ENCODE peak calls at places on chromosome 1, in seven cellular contexts. One of them, this sample, is unnamed.

GRCh38 chr1:1014896-1015681 is 1.8 kb downstream of the ISG15 start:
- DNase-seq in vagina: no peak
- DNase-seq in stomach: no peak
- DNase-seq in H54: no peak
- DNase-seq in heart left ventricle: peak; percentile 28
- DNase-seq in breast epithelium: no peak
- DNase-seq in right lobe of liver: no peak
- DNase-seq in this sample: no peak

GRCh38 chr1:13976485-13976884 is 276.5 kb downstream of the PRDM2 start:
- DNase-seq in breast epithelium: no peak
- DNase-seq in right lobe of liver: no peak
- DNase-seq in stomach: no peak
- DNase-seq in heart left ventricle: no peak
- DNase-seq in H54: no peak
- DNase-seq in vagina: no peak
- DNase-seq in this sample: no peak

GRCh38 chr1:236035681-236036101 is 29.2 kb downstream of the NID1 start:
- DNase-seq in right lobe of liver: no peak
- DNase-seq in vagina: no peak
- DNase-seq in stomach: no peak
- DNase-seq in H54: no peak
- DNase-seq in heart left ventricle: no peak
- DNase-seq in breast epithelium: no peak
- DNase-seq in this sample: peak; percentile 53

GRCh38 chr1:51605961-51606723 is 10.8 kb upstream of the OSBPL9 start:
- DNase-seq in breast epithelium: no peak
- DNase-seq in vagina: no peak
- DNase-seq in right lobe of liver: no peak
- DNase-seq in stomach: no peak
- DNase-seq in heart left ventricle: no peak
- DNase-seq in H54: no peak
- DNase-seq in this sample: no peak

GRCh38 chr1:42140191-42140590 is 13.0 kb upstream of the GUCA2B start:
- DNase-seq in right lobe of liver: no peak
- DNase-seq in stomach: no peak
- DNase-seq in heart left ventricle: no peak
- DNase-seq in breast epithelium: no peak
- DNase-seq in vagina: no peak
- DNase-seq in H54: no peak
- DNase-seq in this sample: no peak

GRCh38 chr1:94672934-94673333 is 131.4 kb upstream of the F3 start:
- DNase-seq in stomach: no peak
- DNase-seq in vagina: no peak
- DNase-seq in right lobe of liver: no peak
- DNase-seq in heart left ventricle: no peak
- DNase-seq in breast epithelium: no peak
- DNase-seq in H54: no peak
- DNase-seq in this sample: peak; percentile 99

GRCh38 chr1:228765543-228765942 is 30.3 kb downstream of the RHOU start:
- DNase-seq in vagina: no peak
- DNase-seq in breast epithelium: no peak
- DNase-seq in H54: no peak
- DNase-seq in heart left ventricle: no peak
- DNase-seq in right lobe of liver: no peak
- DNase-seq in stomach: peak; percentile 26
- DNase-seq in this sample: no peak

GRCh38 chr1:7589774-7590425 is 181.2 kb upstream of the VAMP3 start:
- DNase-seq in H54: no peak
- DNase-seq in breast epithelium: peak; percentile 37
- DNase-seq in vagina: no peak
- DNase-seq in right lobe of liver: peak; percentile 24
- DNase-seq in stomach: no peak
- DNase-seq in heart left ventricle: no peak
- DNase-seq in this sample: peak; percentile 11

GRCh38 chr1:73749996-73750395 is 448.0 kb downstream of the LRRIQ3 start:
- DNase-seq in H54: no peak
- DNase-seq in breast epithelium: no peak
- DNase-seq in vagina: no peak
- DNase-seq in right lobe of liver: no peak
- DNase-seq in stomach: no peak
- DNase-seq in heart left ventricle: no peak
- DNase-seq in this sample: no peak

GRCh38 chr1:15206418-15207030 is 40.5 kb upstream of the FHAD1 start:
- DNase-seq in H54: no peak
- DNase-seq in stomach: no peak
- DNase-seq in vagina: no peak
- DNase-seq in heart left ventricle: no peak
- DNase-seq in breast epithelium: peak; percentile 22
- DNase-seq in right lobe of liver: no peak
- DNase-seq in this sample: peak; percentile 58

GRCh38 chr1:164806531-164806930 is 247.5 kb downstream of the PBX1 start:
- DNase-seq in vagina: no peak
- DNase-seq in stomach: no peak
- DNase-seq in breast epithelium: no peak
- DNase-seq in heart left ventricle: no peak
- DNase-seq in right lobe of liver: no peak
- DNase-seq in H54: no peak
- DNase-seq in this sample: no peak

GRCh38 chr1:245873068-245873467 is 634.0 kb downstream of the SMYD3 start:
- DNase-seq in stomach: no peak
- DNase-seq in H54: no peak
- DNase-seq in vagina: no peak
- DNase-seq in heart left ventricle: no peak
- DNase-seq in right lobe of liver: no peak
- DNase-seq in breast epithelium: no peak
- DNase-seq in this sample: peak; percentile 68

GRCh38 chr1:5576111-5577065 is 415.8 kb downstream of the NPHP4 start:
- DNase-seq in H54: no peak
- DNase-seq in vagina: peak; percentile 49
- DNase-seq in right lobe of liver: no peak
- DNase-seq in breast epithelium: no peak
- DNase-seq in heart left ventricle: no peak
- DNase-seq in stomach: peak; percentile 14
- DNase-seq in this sample: no peak

GRCh38 chr1:154556422-154556821 is 2.0 kb downstream of the UBE2Q1 start:
- DNase-seq in H54: no peak
- DNase-seq in stomach: no peak
- DNase-seq in right lobe of liver: no peak
- DNase-seq in breast epithelium: no peak
- DNase-seq in heart left ventricle: peak; percentile 39
- DNase-seq in vagina: no peak
- DNase-seq in this sample: peak; percentile 23

GRCh38 chr1:29563571-29563970 is 327.2 kb downstream of the PTPRU start:
- DNase-seq in H54: no peak
- DNase-seq in stomach: no peak
- DNase-seq in vagina: no peak
- DNase-seq in heart left ventricle: no peak
- DNase-seq in breast epithelium: no peak
- DNase-seq in right lobe of liver: no peak
- DNase-seq in this sample: peak; percentile 61

GRCh38 chr1:159879977-159880376 is 17.5 kb upstream of the VSIG8 start:
- DNase-seq in vagina: no peak
- DNase-seq in right lobe of liver: no peak
- DNase-seq in breast epithelium: no peak
- DNase-seq in heart left ventricle: no peak
- DNase-seq in H54: peak; percentile 54
- DNase-seq in stomach: no peak
- DNase-seq in this sample: peak; percentile 87

GRCh38 chr1:209291715-209292114 is 291.8 kb upstream of the CAMK1G start:
- DNase-seq in heart left ventricle: no peak
- DNase-seq in breast epithelium: no peak
- DNase-seq in H54: no peak
- DNase-seq in stomach: no peak
- DNase-seq in right lobe of liver: no peak
- DNase-seq in vagina: no peak
- DNase-seq in this sample: no peak

GRCh38 chr1:73717971-73718370 is 480.0 kb downstream of the LRRIQ3 start:
- DNase-seq in vagina: no peak
- DNase-seq in stomach: no peak
- DNase-seq in H54: no peak
- DNase-seq in heart left ventricle: no peak
- DNase-seq in right lobe of liver: no peak
- DNase-seq in breast epithelium: no peak
- DNase-seq in this sample: no peak

GRCh38 chr1:209717818-209718217 is 13.2 kb downstream of the HSD11B1 start:
- DNase-seq in vagina: no peak
- DNase-seq in H54: no peak
- DNase-seq in stomach: no peak
- DNase-seq in breast epithelium: no peak
- DNase-seq in heart left ventricle: no peak
- DNase-seq in right lobe of liver: no peak
- DNase-seq in this sample: no peak

GRCh38 chr1:30191154-30191702 is 532.2 kb downstream of the MATN1 start:
- DNase-seq in breast epithelium: no peak
- DNase-seq in right lobe of liver: no peak
- DNase-seq in vagina: peak; percentile 91
- DNase-seq in H54: peak; percentile 56
- DNase-seq in heart left ventricle: peak; percentile 69
- DNase-seq in stomach: no peak
- DNase-seq in this sample: peak; percentile 20

GRCh38 chr1:154923695-154924094 is 12.8 kb downstream of the PMVK start:
- DNase-seq in breast epithelium: no peak
- DNase-seq in stomach: no peak
- DNase-seq in H54: no peak
- DNase-seq in vagina: no peak
- DNase-seq in right lobe of liver: no peak
- DNase-seq in heart left ventricle: no peak
- DNase-seq in this sample: no peak

GRCh38 chr1:77590653-77591052 is 91.8 kb downstream of the ZZZ3 start:
- DNase-seq in stomach: no peak
- DNase-seq in heart left ventricle: no peak
- DNase-seq in vagina: no peak
- DNase-seq in right lobe of liver: no peak
- DNase-seq in H54: no peak
- DNase-seq in breast epithelium: no peak
- DNase-seq in this sample: no peak

GRCh38 chr1:8023287-8023994 is 2.7 kb downstream of the ERRFI1 start:
- DNase-seq in H54: no peak
- DNase-seq in right lobe of liver: no peak
- DNase-seq in breast epithelium: no peak
- DNase-seq in stomach: no peak
- DNase-seq in vagina: no peak
- DNase-seq in heart left ventricle: no peak
- DNase-seq in this sample: no peak

GRCh38 chr1:66335859-66336640 is 197.9 kb upstream of the SGIP1 start:
- DNase-seq in heart left ventricle: peak; percentile 86
- DNase-seq in right lobe of liver: peak; percentile 64
- DNase-seq in vagina: no peak
- DNase-seq in breast epithelium: no peak
- DNase-seq in H54: no peak
- DNase-seq in stomach: peak; percentile 63
- DNase-seq in this sample: peak; percentile 61
- TF ChIP-seq POLR2A in heart left ventricle: peak; percentile 65
- TF ChIP-seq POLR2A in right lobe of liver: peak; percentile 53
- TF ChIP-seq POLR2A in vagina: peak; percentile 21
- TF ChIP-seq POLR2A in breast epithelium: peak; percentile 32
- TF ChIP-seq POLR2A in H54: no peak
- TF ChIP-seq POLR2A in stomach: no peak
- TF ChIP-seq POLR2A in this sample: no peak

GRCh38 chr1:156118175-156118868 is 3.8 kb downstream of the LMNA start:
- DNase-seq in stomach: peak; percentile 87
- DNase-seq in breast epithelium: peak; percentile 73
- DNase-seq in vagina: no peak
- DNase-seq in H54: no peak
- DNase-seq in right lobe of liver: peak; percentile 90
- DNase-seq in heart left ventricle: peak; percentile 82
- DNase-seq in this sample: no peak
- TF ChIP-seq POLR2A in stomach: peak; percentile 6
- TF ChIP-seq POLR2A in breast epithelium: peak; percentile 15
- TF ChIP-seq POLR2A in vagina: peak; percentile 33
- TF ChIP-seq POLR2A in H54: no peak
- TF ChIP-seq POLR2A in right lobe of liver: peak; percentile 81
- TF ChIP-seq POLR2A in heart left ventricle: peak; percentile 55
- TF ChIP-seq POLR2A in this sample: no peak

DNA sequence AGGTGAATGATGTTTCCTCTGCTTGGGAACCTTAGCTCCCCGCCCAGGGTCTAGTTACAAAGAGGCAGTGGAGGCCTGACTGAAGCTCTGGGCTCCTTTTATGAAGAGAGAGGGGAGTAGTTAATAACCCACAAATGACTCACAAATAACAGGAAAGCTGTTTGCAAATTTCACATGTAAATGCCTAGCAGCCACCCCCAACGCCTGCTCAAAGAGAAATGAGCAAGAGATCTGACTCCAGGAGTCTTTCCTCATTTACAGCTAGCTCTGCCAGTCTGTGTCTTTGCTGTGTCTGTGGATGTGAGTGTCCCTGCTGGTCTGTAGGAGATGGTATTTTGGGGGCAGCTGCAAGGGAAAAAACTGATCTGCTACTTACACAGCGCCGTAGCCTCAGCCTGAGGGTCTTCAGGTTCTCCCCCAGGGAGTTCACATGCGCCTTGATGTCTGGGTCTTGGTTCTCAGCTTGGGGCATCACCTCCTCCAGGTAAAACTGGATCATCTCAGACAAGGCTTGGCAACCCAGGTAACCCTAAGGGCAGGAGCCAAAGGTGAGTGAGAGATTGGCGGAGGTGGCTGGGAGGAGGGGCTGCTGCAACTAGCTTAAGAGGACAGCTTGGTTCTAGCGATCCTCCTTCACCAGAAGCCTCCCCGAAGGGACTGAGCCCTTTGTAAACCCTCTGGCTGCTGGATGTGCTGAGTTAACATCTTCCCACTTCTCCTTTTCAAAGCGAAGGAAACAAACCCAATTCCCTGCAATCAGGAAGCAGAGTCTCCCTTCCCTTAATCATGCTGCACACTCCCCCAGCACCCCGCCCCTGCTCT is at the start of gene IL19:
- DNase-seq in stomach: no peak
- DNase-seq in H54: no peak
- DNase-seq in vagina: no peak
- DNase-seq in breast epithelium: no peak
- DNase-seq in heart left ventricle: peak; percentile 36
- DNase-seq in right lobe of liver: no peak
- DNase-seq in this sample: peak; percentile 34
- TF ChIP-seq POLR2A in stomach: no peak
- TF ChIP-seq POLR2A in H54: no peak
- TF ChIP-seq POLR2A in vagina: no peak
- TF ChIP-seq POLR2A in breast epithelium: no peak
- TF ChIP-seq POLR2A in heart left ventricle: no peak
- TF ChIP-seq POLR2A in right lobe of liver: peak; percentile 13
- TF ChIP-seq POLR2A in this sample: no peak

GRCh38 chr1:44777969-44778635 is 2.8 kb downstream of the RPS8 start:
- DNase-seq in vagina: no peak
- DNase-seq in right lobe of liver: no peak
- DNase-seq in H54: no peak
- DNase-seq in stomach: no peak
- DNase-seq in breast epithelium: no peak
- DNase-seq in heart left ventricle: no peak
- DNase-seq in this sample: no peak

GRCh38 chr1:44777547-44777946 is 2.2 kb downstream of the RPS8 start:
- DNase-seq in heart left ventricle: no peak
- DNase-seq in right lobe of liver: no peak
- DNase-seq in breast epithelium: no peak
- DNase-seq in H54: no peak
- DNase-seq in stomach: no peak
- DNase-seq in vagina: no peak
- DNase-seq in this sample: no peak

GRCh38 chr1:44778705-44779576 is 3.6 kb downstream of the RPS8 start:
- DNase-seq in vagina: no peak
- DNase-seq in heart left ventricle: no peak
- DNase-seq in breast epithelium: no peak
- DNase-seq in H54: no peak
- DNase-seq in stomach: no peak
- DNase-seq in right lobe of liver: no peak
- DNase-seq in this sample: no peak

GRCh38 chr1:44783697-44784093 is 4.3 kb downstream of the BEST4 start:
- DNase-seq in right lobe of liver: no peak
- DNase-seq in stomach: peak; percentile 71
- DNase-seq in breast epithelium: no peak
- DNase-seq in heart left ventricle: no peak
- DNase-seq in H54: no peak
- DNase-seq in vagina: no peak
- DNase-seq in this sample: no peak

GRCh38 chr1:44780583-44781121 is 5.3 kb downstream of the RPS8 start:
- DNase-seq in stomach: no peak
- DNase-seq in heart left ventricle: peak; percentile 15
- DNase-seq in breast epithelium: no peak
- DNase-seq in vagina: no peak
- DNase-seq in H54: no peak
- DNase-seq in right lobe of liver: no peak
- DNase-seq in this sample: no peak
- TF ChIP-seq POLR2A in stomach: no peak
- TF ChIP-seq POLR2A in heart left ventricle: no peak
- TF ChIP-seq POLR2A in breast epithelium: no peak
- TF ChIP-seq POLR2A in vagina: no peak
- TF ChIP-seq POLR2A in H54: no peak
- TF ChIP-seq POLR2A in right lobe of liver: no peak
- TF ChIP-seq POLR2A in this sample: no peak

This sample was measured in IMR-90.